ENCODE peak calls at places on chromosomes 12 and 14, in four cellular contexts. A is ELF-1, P is COLO829, Q is AG10803. O is an unnamed sample.

GRCh38 chr12:122730215-122731014 is at the start of gene HCAR1:
- DNase-seq in P (no peak), A (peak), Q (peak), O (no peak)

GRCh38 chr12:124190301-124191023 is 104.4 kb upstream of the RFLNA start:
- DNase-seq in P (no peak), A (no peak), Q (no peak), O (no peak)

GRCh38 chr12:68310370-68310769 is 21.8 kb downstream of the MDM1 start:
- DNase-seq in P (peak), Q (peak), A (no peak), O (no peak)

GRCh38 chr12:67220065-67220464 is 49.1 kb upstream of the CAND1 start:
- DNase-seq in A (no peak), Q (no peak), P (peak), O (no peak)

GRCh38 chr14:99424306-99424877 is 56.3 kb downstream of the SETD3 start:
- DNase-seq in A (peak), P (no peak), Q (no peak), O (no peak)

GRCh38 chr14:50025776-50026175 is 90.6 kb downstream of the VCPKMT start:
- DNase-seq in P (no peak), Q (no peak), A (no peak), O (no peak)

GRCh38 chr12:122886851-122887816 is 8.8 kb downstream of the VPS37B start:
- DNase-seq in A (no peak), P (no peak), Q (no peak), O (peak)

GRCh38 chr12:74365178-74365964 is 172.3 kb upstream of the ATXN7L3B start:
- DNase-seq in P (peak), A (peak), Q (peak), O (no peak)

GRCh38 chr14:40987481-40987880 is 619.2 kb upstream of the LRFN5 start:
- DNase-seq in Q (no peak), P (no peak), A (no peak), O (no peak)